ENCODE peak calls at places on chromosome 19, in four cellular contexts. W is HepG2, U is GM12878, F is SK-N-SH. E is an unnamed sample.

GRCh38 chr19:17289489-17289888 is 7.8 kb downstream of the ANKLE1 start:
- DNase-seq in W (no peak), U (no peak), F (peak), E (peak)

GRCh38 chr19:55686311-55687050 is 11.5 kb downstream of the EPN1 start:
- DNase-seq in W (no peak), U (no peak), F (no peak), E (no peak)

GRCh38 chr19:42068756-42069571 is 1.0 kb downstream of the GRIK5 start:
- DNase-seq in W (no peak), U (no peak), F (peak), E (no peak)

GRCh38 chr19:49689133-49690072 is at the start of gene ADM5:
- DNase-seq in W (no peak), U (no peak), F (peak), E (no peak)

GRCh38 chr19:55384576-55385235 is 614 bp upstream of the TMEM238 start:
- DNase-seq in W (no peak), U (no peak), F (peak), E (no peak)

GRCh38 chr19:41480336-41480735 is 37.4 kb downstream of the ERICH4 start:
- DNase-seq in W (no peak), U (no peak), F (no peak), E (no peak)

GRCh38 chr19:3483226-3483628 is at the start of gene SMIM44:
- DNase-seq in W (no peak), U (no peak), F (no peak), E (no peak)

GRCh38 chr19:3456925-3457530 is 23.3 kb downstream of the SMIM24 start:
- DNase-seq in W (no peak), U (no peak), F (no peak), E (no peak)

GRCh38 chr19:53944416-53944815 is 18.3 kb upstream of the CACNG8 start:
- DNase-seq in W (no peak), U (no peak), F (no peak), E (no peak)

GRCh38 chr19:57351867-57352266 is 796 bp downstream of the ZNF304 start:
- DNase-seq in W (no peak), U (no peak), F (no peak), E (no peak)

GRCh38 chr19:4100647-4101495 is 23.1 kb downstream of the MAP2K2 start:
- DNase-seq in W (no peak), U (no peak), F (no peak), E (no peak)

GRCh38 chr19:15025237-15025636 is 24.0 kb upstream of the CASP14 start:
- DNase-seq in W (peak), U (no peak), F (peak), E (peak)

GRCh38 chr19:33524024-33524664 is 2.6 kb upstream of the PEPD start:
- DNase-seq in W (no peak), U (no peak), F (no peak), E (no peak)

GRCh38 chr19:43778651-43779050 is 2.1 kb downstream of the KCNN4 start:
- DNase-seq in W (no peak), U (no peak), F (no peak), E (no peak)

GRCh38 chr19:12791345-12792047 is at the start of gene JUNB:
- DNase-seq in W (peak), U (peak), F (peak), E (peak)

GRCh38 chr19:23437901-23438300 is 42.6 kb upstream of the ZNF91 start:
- DNase-seq in W (no peak), U (no peak), F (no peak), E (no peak)

GRCh38 chr19:15091918-15092753 is 10.1 kb downstream of the OR1I1 start:
- DNase-seq in W (peak), U (no peak), F (peak), E (no peak)

GRCh38 chr19:19587776-19588175 is 30.7 kb downstream of the PBX4 start:
- DNase-seq in W (no peak), U (no peak), F (no peak), E (no peak)

GRCh38 chr19:15551183-15552004 is 43.1 kb downstream of the CYP4F22 start:
- DNase-seq in W (peak), U (no peak), F (peak), E (peak)

GRCh38 chr19:54029930-54030490 is 33.7 kb downstream of the VSTM1 start:
- DNase-seq in W (peak), U (no peak), F (peak), E (peak)

GRCh38 chr19:19061491-19061890 is 2.3 kb upstream of the SLC25A42 start:
- DNase-seq in W (no peak), U (no peak), F (no peak), E (no peak)

GRCh38 chr19:51798958-51799310 is 4.0 kb downstream of the FPR3 start:
- DNase-seq in W (no peak), U (no peak), F (no peak), E (no peak)

DNA sequence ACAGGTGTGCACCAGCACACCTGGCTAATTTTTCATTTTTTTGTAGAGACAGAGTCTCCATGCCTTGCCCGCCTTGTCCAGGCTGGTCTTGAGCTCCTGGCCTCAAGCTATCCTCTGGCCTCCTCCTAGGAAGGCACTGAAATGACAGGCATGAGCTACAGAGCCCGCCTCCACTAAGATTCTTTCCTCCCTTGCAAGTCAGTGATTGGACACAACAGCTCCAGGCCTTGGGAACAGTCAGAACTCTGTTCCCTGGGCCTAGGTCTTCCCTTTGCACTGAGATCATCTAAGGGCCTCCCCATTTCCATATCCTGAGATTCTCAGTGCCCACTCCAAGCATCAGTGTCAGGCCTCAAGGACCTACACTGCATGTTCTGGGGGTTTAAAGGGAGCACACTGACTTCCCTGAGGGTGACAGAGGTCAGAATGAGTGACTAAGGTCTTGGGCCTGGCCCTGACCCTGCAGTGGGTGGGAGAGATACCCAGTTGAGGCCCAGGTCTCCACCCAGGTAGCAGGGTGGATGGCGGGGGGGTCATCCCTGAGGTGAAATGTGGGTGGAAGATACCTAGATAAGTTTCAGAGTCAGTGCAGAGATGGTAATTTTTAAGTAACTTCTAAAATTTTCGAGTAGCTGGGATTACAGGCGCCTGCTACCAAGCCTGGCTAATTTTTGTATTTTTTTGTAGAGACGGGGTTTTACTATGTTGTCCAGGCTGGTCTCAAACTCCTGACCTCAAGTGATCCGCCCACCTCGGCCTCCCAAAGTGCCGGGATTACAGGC is 17.3 kb upstream of the ERCC1 start:
- DNase-seq in W (no peak), U (no peak), F (no peak), E (no peak)
- TF ChIP-seq PBX3 in W (no peak), U (no peak), F (peak), E (no peak)

GRCh38 chr19:1251233-1251502 is 2.8 kb downstream of the MIDN start:
- DNase-seq in W (peak), U (no peak), F (peak), E (peak)

GRCh38 chr19:1249298-1249989 is 1.1 kb downstream of the MIDN start:
- DNase-seq in W (peak), U (no peak), F (peak), E (peak)

GRCh38 chr19:1251503-1252220 is 3.3 kb downstream of the MIDN start:
- DNase-seq in W (peak), U (no peak), F (peak), E (peak)

GRCh38 chr19:1249990-1250298 is 1.6 kb downstream of the MIDN start:
- DNase-seq in W (no peak), U (no peak), F (no peak), E (no peak)

DNA sequence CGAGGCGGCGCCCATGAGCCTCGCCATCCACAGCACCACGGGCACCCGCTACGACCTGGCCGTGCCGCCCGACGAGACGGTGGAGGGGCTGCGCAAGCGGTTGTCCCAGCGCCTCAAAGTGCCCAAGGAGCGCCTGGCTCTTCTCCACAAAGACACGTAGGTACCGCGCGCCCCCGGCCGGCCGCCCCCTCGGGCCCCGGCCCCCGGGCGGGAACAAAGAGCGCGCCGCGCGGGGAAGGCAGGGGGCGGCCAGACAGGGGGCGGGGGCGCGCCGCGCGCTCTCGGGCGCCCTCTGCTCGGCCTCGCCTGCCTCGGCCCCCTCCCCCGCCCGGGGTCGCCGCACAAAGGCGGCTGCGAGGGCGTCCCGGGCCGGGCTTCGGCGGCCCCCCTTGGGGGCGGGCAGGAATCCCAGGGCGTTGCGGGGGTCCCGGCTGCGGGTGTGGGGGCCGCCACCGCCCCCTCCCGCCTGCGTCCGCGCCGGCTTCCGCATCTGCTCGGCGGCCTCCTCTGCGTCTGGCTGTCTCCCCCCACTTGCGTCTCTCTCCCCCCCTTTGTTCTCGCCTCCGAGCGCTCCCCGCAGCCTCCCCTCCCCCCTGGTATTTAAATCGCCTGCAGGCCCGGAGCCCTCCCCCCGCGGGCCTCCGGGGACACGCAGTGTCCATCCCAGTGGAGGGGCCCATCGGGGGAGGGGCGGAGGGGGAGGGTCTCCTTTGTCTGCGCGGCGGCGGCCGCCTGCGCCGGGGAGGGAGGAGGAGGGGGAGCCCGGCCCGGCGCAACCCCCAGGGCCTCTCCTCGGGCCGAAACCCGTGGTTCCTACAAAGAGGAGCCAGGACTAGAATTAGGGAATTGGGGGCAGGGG is 2.2 kb downstream of the MIDN start:
- DNase-seq in W (peak), U (no peak), F (peak), E (peak)
- TF ChIP-seq PBX3 in W (no peak), U (no peak), F (no peak), E (no peak)

DNA sequence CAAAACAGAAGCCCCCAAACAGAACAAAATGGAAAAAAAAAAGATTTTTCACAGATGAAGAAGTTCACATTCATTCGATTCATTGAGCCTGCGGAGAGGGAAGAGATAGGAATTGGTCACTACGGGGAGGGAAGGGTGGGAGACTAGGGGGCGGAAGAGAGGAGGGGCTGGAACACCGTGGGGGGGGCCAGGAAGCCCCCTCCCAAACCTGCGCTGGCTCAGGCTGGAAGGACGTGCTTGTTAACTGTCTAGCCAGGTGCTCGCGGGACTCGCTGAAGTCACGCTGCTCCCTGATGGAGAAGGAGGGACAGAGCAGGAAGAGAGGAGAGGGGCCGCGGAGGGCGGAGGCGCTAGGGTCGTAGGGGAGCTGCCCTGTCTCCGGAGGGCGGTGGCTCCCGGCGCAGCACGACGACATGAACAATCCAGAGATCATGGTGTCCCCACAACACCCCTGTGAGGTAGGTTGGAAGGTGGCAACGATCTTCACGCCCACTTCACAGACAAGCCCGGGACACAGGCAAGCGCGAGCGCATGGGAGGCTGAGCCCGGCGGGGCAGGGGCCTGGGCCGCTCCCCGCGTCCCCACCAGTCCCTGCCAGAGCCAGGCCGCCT is 10.5 kb downstream of the KHSRP start:
- DNase-seq in W (no peak), U (no peak), F (peak), E (no peak)
- TF ChIP-seq PBX3 in W (no peak), U (no peak), F (no peak), E (no peak)

GRCh38 chr19:38730470-38730730 is 13.9 kb downstream of the CAPN12 start:
- DNase-seq in W (no peak), U (no peak), F (no peak), E (no peak)

GRCh38 chr19:38729653-38730469 is 14.4 kb downstream of the CAPN12 start:
- DNase-seq in W (peak), U (no peak), F (peak), E (peak)

GRCh38 chr19:38731654-38732301 is 12.5 kb downstream of the CAPN12 start:
- DNase-seq in W (no peak), U (no peak), F (no peak), E (no peak)

GRCh38 chr19:38728752-38729541 is 15.3 kb downstream of the CAPN12 start:
- DNase-seq in W (no peak), U (no peak), F (no peak), E (no peak)

DNA sequence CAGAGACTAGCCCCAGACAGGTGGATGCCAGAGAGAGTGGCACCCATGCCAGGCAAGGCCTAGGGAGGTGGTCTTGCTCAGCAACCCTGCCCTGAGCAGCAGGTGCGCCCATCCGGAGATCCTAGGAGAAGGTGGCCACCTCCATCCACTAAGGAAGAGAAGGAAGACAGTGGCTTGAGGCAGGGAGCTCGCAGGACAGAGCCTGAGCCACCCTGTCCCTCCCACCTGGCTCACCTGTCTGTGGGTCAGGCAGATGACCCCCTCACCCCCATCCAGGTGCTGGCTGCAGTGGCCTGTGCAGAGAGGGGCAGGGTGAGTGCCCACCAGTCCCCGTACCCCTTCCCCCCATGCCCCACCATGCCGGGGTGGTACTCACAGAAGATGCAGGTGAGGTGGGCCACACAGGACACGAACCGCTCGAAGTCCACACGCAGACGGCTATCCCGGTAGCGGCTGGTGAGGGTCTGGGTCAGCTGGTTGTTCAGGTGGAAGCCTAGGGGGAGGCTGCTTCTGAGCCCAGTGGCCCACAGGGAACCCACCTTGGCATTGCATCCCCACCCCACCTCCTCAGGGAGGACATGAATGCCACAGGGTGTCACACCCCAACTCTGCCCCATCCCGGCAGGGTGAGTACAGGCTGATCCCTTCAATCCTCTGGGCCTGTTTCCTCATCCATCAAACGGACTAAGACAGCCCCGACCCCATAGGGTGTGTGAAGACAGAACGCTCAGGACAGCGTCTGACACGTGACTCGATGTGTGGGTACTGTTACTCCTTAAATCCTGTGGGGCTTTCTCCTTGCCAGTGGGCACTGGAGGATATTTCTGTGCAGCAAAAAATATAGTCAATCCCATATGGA is 13.3 kb downstream of the CAPN12 start:
- DNase-seq in W (no peak), U (no peak), F (no peak), E (no peak)
- TF ChIP-seq PBX3 in W (no peak), U (no peak), F (no peak), E (peak)

DNA sequence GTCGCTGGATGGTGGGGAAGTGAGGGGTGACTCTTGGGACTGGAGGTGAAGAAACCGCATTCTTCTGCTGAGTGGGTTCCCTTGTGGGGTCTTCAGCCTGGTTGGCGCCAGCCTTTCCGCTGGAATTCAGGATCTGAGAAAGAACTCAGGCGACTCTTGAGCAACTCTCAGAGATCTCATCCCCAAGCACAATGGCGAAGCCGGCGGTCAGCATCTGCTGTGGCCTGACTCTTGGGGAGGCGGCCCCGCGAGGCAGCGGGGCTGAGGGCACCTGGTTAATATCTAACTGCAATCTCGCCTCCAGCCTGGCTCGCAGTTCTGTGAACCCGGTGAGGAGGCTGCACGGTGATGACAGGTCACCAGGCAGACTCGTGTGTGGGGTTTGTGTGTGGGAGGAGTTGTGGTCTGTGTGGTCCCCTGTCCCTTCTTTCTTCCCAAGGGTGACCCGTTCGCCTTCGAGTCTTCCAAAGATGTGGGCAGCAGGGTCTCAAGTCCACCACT is 883 bp downstream of the ZNF441 start:
- DNase-seq in W (peak), U (peak), F (peak), E (no peak)
- TF ChIP-seq PBX3 in W (no peak), U (no peak), F (no peak), E (no peak)

GRCh38 chr19:5956323-5956722 is 21.6 kb downstream of the RANBP3 start:
- DNase-seq in W (no peak), U (no peak), F (no peak), E (no peak)

GRCh38 chr19:5958074-5958850 is 19.7 kb downstream of the RANBP3 start:
- DNase-seq in W (no peak), U (no peak), F (peak), E (no peak)

GRCh38 chr19:5957132-5957531 is 20.8 kb downstream of the RANBP3 start:
- DNase-seq in W (no peak), U (no peak), F (no peak), E (no peak)

GRCh38 chr19:5955638-5955935 is 22.4 kb downstream of the RANBP3 start:
- DNase-seq in W (no peak), U (no peak), F (no peak), E (no peak)

GRCh38 chr19:5956728-5957127 is 21.2 kb downstream of the RANBP3 start:
- DNase-seq in W (no peak), U (no peak), F (no peak), E (no peak)
- TF ChIP-seq PBX3 in W (no peak), U (no peak), F (no peak), E (no peak)

GRCh38 chr19:35525873-35526272 is 2.2 kb downstream of the SBSN start:
- DNase-seq in W (no peak), U (no peak), F (no peak), E (no peak)

GRCh38 chr19:35524181-35524838 is 3.8 kb downstream of the SBSN start:
- DNase-seq in W (no peak), U (no peak), F (no peak), E (no peak)

GRCh38 chr19:35531291-35531690 is 2.0 kb upstream of the GAPDHS start:
- DNase-seq in W (no peak), U (no peak), F (no peak), E (no peak)

GRCh38 chr19:35529241-35530218 is 1.4 kb upstream of the SBSN start:
- DNase-seq in W (no peak), U (no peak), F (no peak), E (no peak)

GRCh38 chr19:35528218-35529038 is at the start of gene SBSN:
- DNase-seq in W (no peak), U (no peak), F (no peak), E (no peak)
- TF ChIP-seq PBX3 in W (no peak), U (no peak), F (no peak), E (no peak)

GRCh38 chr19:34838248-34838647 is 65.2 kb upstream of the ZNF599 start:
- DNase-seq in W (peak), U (no peak), F (peak), E (peak)
- TF ChIP-seq PBX3 in W (no peak), U (no peak), F (no peak), E (no peak)

GRCh38 chr19:31356587-31357314 is 7.5 kb upstream of the TSHZ3 start:
- DNase-seq in W (no peak), U (no peak), F (peak), E (no peak)
- TF ChIP-seq PBX3 in W (no peak), U (no peak), F (no peak), E (no peak)

E was measured in A549.